ENCODE peak calls at places on chromosome 11, in six cellular contexts. One of them, this sample, is unnamed. For H3K9me3, the result is how much of the 10 kb centered on the place peaks cover.

GRCh38 chr11:117744471-117745280 is 52.3 kb downstream of the DSCAML1 start:
- DNase-seq in transverse colon: no peak
- DNase-seq in upper lobe of left lung: no peak
- DNase-seq in PC-9: no peak
- DNase-seq in upper lobe of right lung: no peak
- DNase-seq in uterus: no peak
- DNase-seq in this sample: no peak

GRCh38 chr11:4027746-4028145 is 66.9 kb upstream of the RRM1 start:
- DNase-seq in upper lobe of right lung: no peak
- DNase-seq in uterus: no peak
- DNase-seq in upper lobe of left lung: no peak
- DNase-seq in PC-9: no peak
- DNase-seq in transverse colon: no peak
- DNase-seq in this sample: no peak

GRCh38 chr11:78424334-78425270 is 7.0 kb upstream of the GAB2 start:
- DNase-seq in upper lobe of right lung: no peak
- DNase-seq in transverse colon: no peak
- DNase-seq in PC-9: no peak
- DNase-seq in uterus: peak
- DNase-seq in upper lobe of left lung: no peak
- DNase-seq in this sample: no peak

GRCh38 chr11:61369372-61370348 is 7.5 kb downstream of the TMEM138 start:
- DNase-seq in uterus: peak
- DNase-seq in upper lobe of right lung: no peak
- DNase-seq in upper lobe of left lung: no peak
- DNase-seq in PC-9: no peak
- DNase-seq in transverse colon: no peak
- DNase-seq in this sample: no peak

GRCh38 chr11:131253885-131254204 is 116.6 kb upstream of the NTM start:
- DNase-seq in upper lobe of right lung: no peak
- DNase-seq in uterus: no peak
- DNase-seq in transverse colon: no peak
- DNase-seq in PC-9: no peak
- DNase-seq in upper lobe of left lung: no peak
- DNase-seq in this sample: no peak

GRCh38 chr11:119615003-119615878 is 113.8 kb downstream of the NECTIN1 start:
- DNase-seq in transverse colon: no peak
- DNase-seq in upper lobe of right lung: no peak
- DNase-seq in PC-9: no peak
- DNase-seq in upper lobe of left lung: no peak
- DNase-seq in uterus: no peak
- DNase-seq in this sample: no peak

GRCh38 chr11:115425243-115425642 is 79.0 kb downstream of the CADM1 start:
- DNase-seq in upper lobe of left lung: no peak
- DNase-seq in PC-9: no peak
- DNase-seq in upper lobe of right lung: no peak
- DNase-seq in uterus: no peak
- DNase-seq in transverse colon: no peak
- DNase-seq in this sample: no peak

GRCh38 chr11:125464671-125465070 is 31.4 kb downstream of the FEZ1 start:
- DNase-seq in upper lobe of right lung: no peak
- DNase-seq in transverse colon: no peak
- DNase-seq in upper lobe of left lung: no peak
- DNase-seq in PC-9: no peak
- DNase-seq in uterus: no peak
- DNase-seq in this sample: no peak

GRCh38 chr11:6626971-6627761 is 7.9 kb upstream of the TPP1 start:
- DNase-seq in upper lobe of left lung: peak
- DNase-seq in transverse colon: no peak
- DNase-seq in uterus: no peak
- DNase-seq in upper lobe of right lung: no peak
- DNase-seq in PC-9: no peak
- DNase-seq in this sample: no peak

GRCh38 chr11:84626256-84626655 is 1000.9 kb downstream of the DLG2 start:
- DNase-seq in transverse colon: no peak
- DNase-seq in uterus: no peak
- DNase-seq in upper lobe of left lung: no peak
- DNase-seq in PC-9: no peak
- DNase-seq in upper lobe of right lung: no peak
- DNase-seq in this sample: no peak

GRCh38 chr11:47348859-47349258 is 3.6 kb downstream of the MYBPC3 start:
- DNase-seq in uterus: no peak
- DNase-seq in upper lobe of left lung: no peak
- DNase-seq in PC-9: peak
- DNase-seq in upper lobe of right lung: no peak
- DNase-seq in transverse colon: no peak
- DNase-seq in this sample: no peak

GRCh38 chr11:134522782-134523570 is 110.9 kb upstream of the B3GAT1 start:
- DNase-seq in transverse colon: no peak
- DNase-seq in upper lobe of right lung: no peak
- DNase-seq in uterus: no peak
- DNase-seq in upper lobe of left lung: no peak
- DNase-seq in PC-9: no peak
- DNase-seq in this sample: no peak

GRCh38 chr11:134521452-134522289 is 109.6 kb upstream of the B3GAT1 start:
- DNase-seq in PC-9: no peak
- DNase-seq in transverse colon: no peak
- DNase-seq in upper lobe of left lung: no peak
- DNase-seq in uterus: no peak
- DNase-seq in upper lobe of right lung: no peak
- DNase-seq in this sample: no peak

GRCh38 chr11:134524876-134525845 is 113.1 kb upstream of the B3GAT1 start:
- DNase-seq in PC-9: no peak
- DNase-seq in upper lobe of right lung: peak
- DNase-seq in upper lobe of left lung: no peak
- DNase-seq in transverse colon: peak
- DNase-seq in uterus: no peak
- DNase-seq in this sample: no peak

GRCh38 chr11:134521001-134521400 is 109.0 kb upstream of the B3GAT1 start:
- DNase-seq in PC-9: no peak
- DNase-seq in uterus: no peak
- DNase-seq in upper lobe of left lung: no peak
- DNase-seq in upper lobe of right lung: no peak
- DNase-seq in transverse colon: no peak
- DNase-seq in this sample: no peak

GRCh38 chr11:134524201-134524600 is 112.2 kb upstream of the B3GAT1 start:
- DNase-seq in upper lobe of right lung: no peak
- DNase-seq in transverse colon: peak
- DNase-seq in PC-9: no peak
- DNase-seq in upper lobe of left lung: no peak
- DNase-seq in uterus: no peak
- DNase-seq in this sample: no peak
- H3K9me3 ChIP-seq in upper lobe of right lung: under half
- H3K9me3 ChIP-seq in transverse colon: under half
- H3K9me3 ChIP-seq in PC-9: under half
- H3K9me3 ChIP-seq in upper lobe of left lung: under half
- H3K9me3 ChIP-seq in uterus: under half
- H3K9me3 ChIP-seq in this sample: under half

GRCh38 chr11:33701302-33701701 is 676 bp upstream of the C11orf91 start:
- DNase-seq in transverse colon: no peak
- DNase-seq in PC-9: no peak
- DNase-seq in upper lobe of right lung: no peak
- DNase-seq in uterus: no peak
- DNase-seq in upper lobe of left lung: no peak
- DNase-seq in this sample: no peak
- H3K27ac ChIP-seq in transverse colon: peak
- H3K27ac ChIP-seq in PC-9: peak
- H3K27ac ChIP-seq in upper lobe of right lung: peak
- H3K27ac ChIP-seq in uterus: peak
- H3K27ac ChIP-seq in upper lobe of left lung: peak
- H3K27ac ChIP-seq in this sample: no peak

DNA sequence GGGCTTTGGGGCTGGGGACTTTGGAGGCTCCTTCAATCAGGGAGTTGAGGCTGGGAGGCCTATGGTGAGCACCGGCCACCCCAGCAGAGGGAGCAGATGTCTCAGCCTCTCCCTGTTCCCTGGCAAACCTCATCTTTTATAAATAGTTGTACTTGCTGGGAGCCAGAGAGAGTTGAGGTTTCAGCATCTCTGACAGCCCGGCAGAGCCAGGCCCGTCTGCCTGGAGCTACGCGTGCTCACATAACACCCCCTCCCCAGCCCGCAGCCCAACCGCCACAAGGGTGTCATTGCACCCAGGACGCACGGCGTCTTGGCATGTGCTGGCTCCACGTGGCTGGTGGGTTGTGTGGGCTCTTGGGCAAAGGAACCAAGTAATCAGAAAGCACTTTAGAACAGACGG is 127.1 kb downstream of the CHST1 start:
- DNase-seq in PC-9: no peak
- DNase-seq in upper lobe of right lung: no peak
- DNase-seq in upper lobe of left lung: peak
- DNase-seq in transverse colon: no peak
- DNase-seq in uterus: no peak
- DNase-seq in this sample: no peak
- TF ChIP-seq CTCF in PC-9: no peak
- TF ChIP-seq CTCF in upper lobe of right lung: no peak
- TF ChIP-seq CTCF in upper lobe of left lung: no peak
- TF ChIP-seq CTCF in transverse colon: no peak
- TF ChIP-seq CTCF in uterus: no peak
- TF ChIP-seq CTCF in this sample: no peak

GRCh38 chr11:97905101-97905500 is 1115.6 kb upstream of the CNTN5 start:
- DNase-seq in uterus: no peak
- DNase-seq in upper lobe of right lung: no peak
- DNase-seq in upper lobe of left lung: no peak
- DNase-seq in PC-9: no peak
- DNase-seq in transverse colon: no peak
- DNase-seq in this sample: no peak
- H3K9me3 ChIP-seq in uterus: under half
- H3K9me3 ChIP-seq in upper lobe of right lung: under half
- H3K9me3 ChIP-seq in upper lobe of left lung: under half
- H3K9me3 ChIP-seq in PC-9: under half
- H3K9me3 ChIP-seq in transverse colon: under half
- H3K9me3 ChIP-seq in this sample: under half